ENCODE peak calls at places on chromosomes 1 and 21, in seven cellular contexts. A is suprapubic skin; W is prostate gland; E is mesenchymal stem cell; T is fibroblast of lung; D is heart left ventricle; Q is CD8-positive, alpha-beta memory T cell. M is an unnamed sample. For H3K4me1 and H3K36me3, the result is how much of the 10 kb centered on the place peaks cover.

GRCh38 chr1:83511327-83511726 is 487.6 kb downstream of the TTLL7 start:
- DNase-seq in A (no peak), W (no peak), E (no peak), T (peak), D (no peak), Q (no peak), M (no peak)

GRCh38 chr1:6094801-6095505 is 49.3 kb downstream of the KCNAB2 start:
- DNase-seq in A (no peak), W (no peak), E (no peak), T (no peak), D (peak), Q (no peak), M (no peak)

GRCh38 chr1:64745986-64746940 is 1.4 kb downstream of the RAVER2 start:
- DNase-seq in A (no peak), W (no peak), E (no peak), T (peak), D (no peak), Q (no peak), M (no peak)

GRCh38 chr1:15525043-15525958 is 1.3 kb upstream of the CASP9 start:
- DNase-seq in A (peak), W (no peak), E (no peak), T (peak), D (no peak), Q (no peak), M (no peak)

GRCh38 chr1:150420560-150421265 is 56.8 kb downstream of the RPRD2 start:
- DNase-seq in A (no peak), W (peak), E (no peak), T (peak), D (no peak), Q (no peak), M (no peak)

GRCh38 chr1:11594222-11594621 is 60.0 kb downstream of the FBXO2 start:
- DNase-seq in A (no peak), W (no peak), E (peak), T (peak), D (no peak), Q (no peak), M (no peak)

GRCh38 chr1:16903054-16903453 is 7.3 kb downstream of the RNU1-2 start:
- DNase-seq in A (peak), W (no peak), E (peak), T (peak), D (no peak), Q (no peak), M (no peak)

GRCh38 chr1:24735619-24736375 is 9.4 kb upstream of the CLIC4 start:
- DNase-seq in A (no peak), W (peak), E (peak), T (peak), D (no peak), Q (no peak), M (no peak)

GRCh38 chr1:41380979-41381690 is 19.9 kb downstream of the FOXO6 start:
- DNase-seq in A (no peak), W (no peak), E (no peak), T (no peak), D (peak), Q (no peak), M (no peak)

GRCh38 chr1:180096584-180097318 is 57.9 kb upstream of the QSOX1 start:
- DNase-seq in A (no peak), W (no peak), E (peak), T (no peak), D (no peak), Q (no peak), M (no peak)

GRCh38 chr1:185444651-185445050 is 127.6 kb upstream of the IVNS1ABP start:
- DNase-seq in A (no peak), W (no peak), E (no peak), T (no peak), D (no peak), Q (no peak), M (no peak)

GRCh38 chr1:156435551-156436318 is 64.8 kb downstream of the MEF2D start:
- DNase-seq in A (no peak), W (no peak), E (no peak), T (peak), D (no peak), Q (no peak), M (peak)

GRCh38 chr1:213686983-213687382 is 300.8 kb upstream of the PROX1 start:
- DNase-seq in A (no peak), W (no peak), E (no peak), T (no peak), D (no peak), Q (no peak), M (no peak)

GRCh38 chr1:63634471-63634870 is 41.3 kb downstream of the PGM1 start:
- DNase-seq in A (no peak), W (no peak), E (no peak), T (peak), D (no peak), Q (no peak), M (no peak)

GRCh38 chr1:177928194-177928593 is 41.7 kb downstream of the SEC16B start:
- DNase-seq in A (no peak), W (no peak), E (peak), T (peak), D (no peak), Q (no peak), M (no peak)

GRCh38 chr1:21254335-21254951 is 35.8 kb downstream of the ECE1 start:
- DNase-seq in A (no peak), W (no peak), E (no peak), T (no peak), D (no peak), Q (no peak), M (no peak)

GRCh38 chr1:61724721-61725694 is at the start of gene TM2D1:
- DNase-seq in A (peak), W (peak), E (peak), T (peak), D (peak), Q (peak), M (peak)

GRCh38 chr1:46166521-46167462 is 8.1 kb upstream of the TSPAN1 start:
- DNase-seq in A (no peak), W (no peak), E (no peak), T (no peak), D (peak), Q (no peak), M (peak)

DNA sequence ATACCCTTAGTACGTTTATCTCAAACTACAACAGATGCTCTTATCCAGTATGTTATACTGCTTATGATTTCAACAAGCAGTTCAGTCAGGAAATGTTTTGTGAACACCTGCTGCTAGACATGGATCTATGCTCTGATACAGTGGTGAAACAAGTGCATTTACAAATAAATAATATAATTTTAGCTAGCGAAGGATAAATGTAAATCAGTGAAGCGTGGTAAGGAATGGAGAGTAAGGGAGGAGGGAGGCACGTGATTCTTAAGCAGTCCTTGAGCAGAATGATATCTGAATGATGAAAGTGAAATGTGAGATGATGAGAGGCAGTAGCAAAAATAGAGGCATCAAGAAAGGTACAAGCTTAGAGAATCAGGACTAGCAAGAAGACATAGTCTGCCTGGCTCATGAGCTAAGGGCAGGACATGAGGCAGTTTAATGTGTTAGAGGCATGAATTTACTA is 6.3 kb downstream of the TSNAX start:
- DNase-seq in A (no peak), W (no peak), E (no peak), T (no peak), D (no peak), Q (no peak), M (no peak)
- H3K27ac ChIP-seq in A (no peak), W (no peak), E (no peak), T (no peak), D (no peak), Q (no peak), M (no peak)

GRCh38 chr1:47938556-47938955 is 58.6 kb downstream of the TRABD2B start:
- DNase-seq in A (peak), W (no peak), E (no peak), T (no peak), D (no peak), Q (no peak), M (no peak)
- H3K4me1 ChIP-seq in A (under half), W (under half), E (under half), T (under half), D (under half), Q (under half), M (under half)

DNA sequence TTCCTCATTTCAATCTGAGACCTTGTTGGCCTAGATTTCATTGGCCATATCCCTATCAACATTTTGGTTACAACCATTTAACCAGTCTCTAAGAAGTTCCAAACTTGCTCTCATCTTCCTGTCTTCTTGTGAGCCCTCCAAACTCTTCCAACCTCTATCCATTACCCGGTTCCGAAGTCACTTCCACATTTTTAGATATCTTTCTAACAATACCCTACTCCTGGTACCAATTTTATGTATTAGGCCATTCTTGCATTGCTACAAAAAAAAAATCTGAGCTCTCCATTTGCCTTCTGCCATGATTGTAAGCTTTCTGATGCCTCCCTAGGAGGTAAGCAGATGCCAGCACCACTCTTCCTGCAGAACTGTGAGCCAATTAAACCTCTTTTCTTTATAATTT is 91.5 kb upstream of the ARTN start:
- DNase-seq in A (no peak), W (no peak), E (no peak), T (no peak), D (no peak), Q (no peak), M (no peak)
- H3K36me3 ChIP-seq in A (under half), W (under half), E (under half), T (under half), D (under half), Q (under half), M (under half)

GRCh38 chr21:38784458-38785266 is 21.1 kb upstream of the ETS2 start:
- DNase-seq in A (no peak), W (no peak), E (no peak), T (no peak), D (no peak), Q (no peak), M (no peak)
- H3K27ac ChIP-seq in A (no peak), W (no peak), E (no peak), T (no peak), D (no peak), Q (no peak), M (no peak)

GRCh38 chr1:32765561-32766327 is 51.4 kb downstream of the YARS1 start:
- DNase-seq in A (no peak), W (no peak), E (no peak), T (no peak), D (no peak), Q (no peak), M (no peak)

GRCh38 chr1:32767641-32768040 is 49.5 kb downstream of the YARS1 start:
- DNase-seq in A (no peak), W (no peak), E (no peak), T (no peak), D (no peak), Q (no peak), M (no peak)

GRCh38 chr1:32766328-32766972 is 50.7 kb downstream of the YARS1 start:
- DNase-seq in A (no peak), W (no peak), E (no peak), T (no peak), D (no peak), Q (no peak), M (no peak)

GRCh38 chr1:32768110-32768857 is 48.9 kb downstream of the YARS1 start:
- DNase-seq in A (no peak), W (no peak), E (no peak), T (no peak), D (no peak), Q (no peak), M (no peak)

GRCh38 chr1:32767156-32767555 is 50.0 kb downstream of the YARS1 start:
- DNase-seq in A (no peak), W (peak), E (peak), T (no peak), D (no peak), Q (no peak), M (no peak)
- H3K4me1 ChIP-seq in A (half or more), W (under half), E (under half), T (under half), D (under half), Q (under half), M (under half)

GRCh38 chr1:110050602-110051261 is 16.3 kb downstream of the STRIP1 start:
- DNase-seq in A (no peak), W (no peak), E (no peak), T (no peak), D (no peak), Q (no peak), M (no peak)

GRCh38 chr1:110048923-110049601 is 14.6 kb downstream of the STRIP1 start:
- DNase-seq in A (no peak), W (no peak), E (no peak), T (no peak), D (no peak), Q (no peak), M (no peak)

GRCh38 chr1:110048240-110048639 is 13.8 kb downstream of the STRIP1 start:
- DNase-seq in A (no peak), W (no peak), E (no peak), T (no peak), D (no peak), Q (no peak), M (no peak)

GRCh38 chr1:110049801-110050601 is 15.6 kb downstream of the STRIP1 start:
- DNase-seq in A (peak), W (peak), E (no peak), T (no peak), D (no peak), Q (no peak), M (no peak)

DNA sequence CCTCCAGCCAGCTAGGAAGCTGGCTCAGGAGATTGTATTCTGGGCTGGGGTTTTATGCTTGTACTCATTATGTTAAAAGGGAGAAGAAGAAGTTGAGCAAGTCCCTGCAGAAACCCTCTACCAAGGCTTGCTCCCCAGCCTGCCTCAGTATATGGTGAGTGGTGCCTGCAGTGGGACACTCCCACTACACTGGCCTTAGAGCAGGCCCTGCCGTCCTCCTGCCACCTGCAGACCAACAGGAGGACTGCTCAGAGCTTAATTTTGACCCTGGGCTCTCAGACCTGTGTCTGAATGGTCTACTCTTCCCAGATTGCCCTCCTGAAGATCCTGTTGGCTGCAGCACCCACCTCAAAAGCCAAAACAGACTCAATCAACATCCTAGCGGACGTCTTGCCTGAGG is 13.0 kb downstream of the STRIP1 start:
- DNase-seq in A (no peak), W (no peak), E (no peak), T (no peak), D (no peak), Q (no peak), M (no peak)
- H3K36me3 ChIP-seq in A (half or more), W (under half), E (half or more), T (under half), D (half or more), Q (half or more), M (half or more)